ENCODE peak calls at places on chromosomes 3 and 15, in nine cellular contexts. C, X, S, L, N, K, F, O and B are unnamed samples.

GRCh38 chr15:85757073-85757938 is 37.4 kb downstream of the KLHL25 start:
- DNase-seq in C (no peak), X (no peak), S (no peak), L (no peak), N (no peak), K (no peak), F (no peak), O (no peak), B (no peak)

GRCh38 chr3:81692766-81693165 is 68.7 kb downstream of the GBE1 start:
- DNase-seq in C (no peak), X (no peak), S (no peak), L (no peak), N (no peak), K (peak; percentile 24), F (no peak), O (no peak), B (no peak)

GRCh38 chr15:73781038-73781925 is 28.1 kb upstream of the INSYN1 start:
- DNase-seq in C (peak; percentile 43), X (no peak), S (no peak), L (peak; percentile 9), N (no peak), K (peak; percentile 34), F (no peak), O (no peak), B (no peak)

GRCh38 chr15:63892794-63893441 is 59.2 kb upstream of the HERC1 start:
- DNase-seq in C (no peak), X (no peak), S (no peak), L (no peak), N (no peak), K (no peak), F (peak; percentile 69), O (peak; percentile 67), B (no peak)

GRCh38 chr15:22887157-22887951 is 48.9 kb downstream of the NIPA2 start:
- DNase-seq in C (no peak), X (no peak), S (peak; percentile 78), L (no peak), N (no peak), K (peak; percentile 36), F (no peak), O (no peak), B (peak; percentile 55)

GRCh38 chr15:74519311-74519710 is 21.7 kb upstream of the ARID3B start:
- DNase-seq in C (no peak), X (no peak), S (no peak), L (no peak), N (no peak), K (peak; percentile 89), F (no peak), O (no peak), B (peak; percentile 54)

GRCh38 chr3:124791639-124792111 is 61.4 kb downstream of the UMPS start:
- DNase-seq in C (no peak), X (no peak), S (peak; percentile 100), L (peak; percentile 85), N (no peak), K (peak; percentile 97), F (no peak), O (no peak), B (peak; percentile 94)

GRCh38 chr3:107846282-107846852 is 244.5 kb downstream of the CD47 start:
- DNase-seq in C (peak; percentile 52), X (peak; percentile 63), S (peak; percentile 56), L (no peak), N (peak; percentile 50), K (peak; percentile 73), F (no peak), O (no peak), B (peak; percentile 60)

GRCh38 chr3:32882603-32883025 is 64.8 kb downstream of the TRIM71 start:
- DNase-seq in C (no peak), X (no peak), S (no peak), L (peak; percentile 91), N (no peak), K (no peak), F (peak; percentile 53), O (peak; percentile 3), B (no peak)

GRCh38 chr3:20916966-20917606 is 731.1 kb upstream of the SGO1 start:
- DNase-seq in C (no peak), X (no peak), S (no peak), L (no peak), N (no peak), K (no peak), F (no peak), O (no peak), B (no peak)

GRCh38 chr15:58036579-58036978 is 28.9 kb downstream of the ALDH1A2 start:
- DNase-seq in C (no peak), X (no peak), S (no peak), L (no peak), N (no peak), K (no peak), F (no peak), O (no peak), B (no peak)

GRCh38 chr15:23532019-23532418 is 33.5 kb upstream of the MKRN3 start:
- DNase-seq in C (no peak), X (no peak), S (peak; percentile 8), L (no peak), N (no peak), K (no peak), F (no peak), O (no peak), B (no peak)

GRCh38 chr3:32138545-32139104 is 32.2 kb downstream of the GPD1L start:
- DNase-seq in C (no peak), X (no peak), S (no peak), L (no peak), N (no peak), K (no peak), F (no peak), O (no peak), B (peak; percentile 42)

GRCh38 chr3:14256046-14256445 is 77.4 kb downstream of the LSM3 start:
- DNase-seq in C (no peak), X (no peak), S (no peak), L (no peak), N (no peak), K (no peak), F (no peak), O (no peak), B (peak; percentile 59)

GRCh38 chr15:73357999-73358665 is 10.6 kb downstream of the HCN4 start:
- DNase-seq in C (no peak), X (peak; percentile 88), S (no peak), L (no peak), N (no peak), K (no peak), F (no peak), O (no peak), B (no peak)

GRCh38 chr15:78685157-78685830 is 44.3 kb upstream of the CHRNB4 start:
- DNase-seq in C (peak; percentile 15), X (no peak), S (no peak), L (no peak), N (no peak), K (no peak), F (no peak), O (no peak), B (no peak)

GRCh38 chr15:91465696-91466095 is 365.6 kb downstream of the SV2B start:
- DNase-seq in C (no peak), X (peak; percentile 62), S (no peak), L (no peak), N (no peak), K (no peak), F (no peak), O (no peak), B (no peak)

GRCh38 chr3:153785901-153786300 is 335.3 kb upstream of the ARHGEF26 start:
- DNase-seq in C (peak; percentile 20), X (no peak), S (no peak), L (no peak), N (no peak), K (no peak), F (no peak), O (no peak), B (no peak)

GRCh38 chr3:53881691-53882593 is at the start of gene ACTR8:
- DNase-seq in C (peak; percentile 72), X (peak; percentile 61), S (peak; percentile 77), L (peak; percentile 77), N (no peak), K (peak; percentile 78), F (peak; percentile 87), O (peak; percentile 75), B (peak; percentile 95)

GRCh38 chr3:149967067-149967685 is 3.5 kb downstream of the PFN2 start:
- DNase-seq in C (peak; percentile 88), X (peak; percentile 47), S (peak; percentile 61), L (peak; percentile 64), N (peak; percentile 26), K (peak; percentile 81), F (peak; percentile 60), O (no peak), B (peak; percentile 70)

GRCh38 chr3:48410205-48411040 is 19.5 kb downstream of the PLXNB1 start:
- DNase-seq in C (no peak), X (no peak), S (no peak), L (no peak), N (no peak), K (no peak), F (no peak), O (no peak), B (no peak)

GRCh38 chr3:99776516-99777209 is 41.0 kb upstream of the CMSS1 start:
- DNase-seq in C (no peak), X (no peak), S (no peak), L (no peak), N (no peak), K (peak; percentile 69), F (no peak), O (no peak), B (peak; percentile 62)

GRCh38 chr3:51384145-51384729 is 854 bp upstream of the MANF start:
- DNase-seq in C (no peak), X (no peak), S (peak; percentile 9), L (no peak), N (no peak), K (no peak), F (no peak), O (no peak), B (no peak)

GRCh38 chr3:48702320-48702921 is 14.6 kb downstream of the IP6K2 start:
- DNase-seq in C (no peak), X (no peak), S (no peak), L (no peak), N (no peak), K (no peak), F (no peak), O (no peak), B (no peak)

GRCh38 chr3:101158374-101158773 is 162.0 kb downstream of the IMPG2 start:
- DNase-seq in C (no peak), X (no peak), S (peak; percentile 8), L (no peak), N (no peak), K (no peak), F (no peak), O (no peak), B (no peak)

GRCh38 chr15:67784057-67784781 is 41.1 kb upstream of the SKOR1 start:
- DNase-seq in C (peak; percentile 99), X (peak; percentile 36), S (no peak), L (peak; percentile 94), N (no peak), K (no peak), F (no peak), O (no peak), B (no peak)

GRCh38 chr15:65258370-65258769 is 28.3 kb downstream of the PARP16 start:
- DNase-seq in C (no peak), X (no peak), S (peak; percentile 13), L (no peak), N (no peak), K (no peak), F (no peak), O (no peak), B (no peak)

GRCh38 chr3:4416961-4417360 is 50.1 kb downstream of the SUMF1 start:
- DNase-seq in C (no peak), X (peak; percentile 57), S (peak; percentile 81), L (no peak), N (peak; percentile 94), K (peak; percentile 87), F (no peak), O (no peak), B (peak; percentile 86)

GRCh38 chr3:119323401-119324107 is 29.4 kb downstream of the ARHGAP31 start:
- DNase-seq in C (no peak), X (peak; percentile 23), S (no peak), L (no peak), N (no peak), K (no peak), F (peak; percentile 78), O (peak; percentile 33), B (no peak)

GRCh38 chr3:28972921-28973320 is 307.9 kb upstream of the RBMS3 start:
- DNase-seq in C (no peak), X (no peak), S (peak; percentile 13), L (no peak), N (no peak), K (peak; percentile 18), F (no peak), O (no peak), B (peak; percentile 37)

GRCh38 chr3:124282751-124283643 is 291.1 kb upstream of the ROPN1 start:
- DNase-seq in C (no peak), X (no peak), S (peak; percentile 46), L (no peak), N (no peak), K (peak; percentile 81), F (no peak), O (no peak), B (peak; percentile 87)